ENCODE peak calls at places on chromosome 22, in four cellular contexts. I, R, F and G are unnamed samples.
A peak's percentile ranks its signal among the peaks of the same experiment; 100 is the strongest.

GRCh38 chr22:50314455-50315288 is 7.2 kb upstream of the PLXNB2 start:
- DNase-seq in I (no peak), R (no peak), F (no peak), G (no peak)

GRCh38 chr22:45470871-45471270 is 31.8 kb upstream of the FBLN1 start:
- DNase-seq in I (no peak), R (no peak), F (no peak), G (no peak)

GRCh38 chr22:46827781-46828180 is 65.3 kb downstream of the TBC1D22A start:
- DNase-seq in I (no peak), R (no peak), F (no peak), G (no peak)

GRCh38 chr22:40463017-40463631 is 92.7 kb downstream of the SGSM3 start:
- DNase-seq in I (no peak), R (no peak), F (no peak), G (no peak)

GRCh38 chr22:36816338-36816634 is 549 bp downstream of the PVALB start:
- DNase-seq in I (no peak), R (no peak), F (no peak), G (no peak)

GRCh38 chr22:35312198-35313059 is 12.7 kb downstream of the TOM1 start:
- DNase-seq in I (no peak), R (no peak), F (peak; percentile 6), G (no peak)

GRCh38 chr22:44755000-44755399 is 2.6 kb downstream of the ARHGAP8 start:
- DNase-seq in I (no peak), R (no peak), F (no peak), G (no peak)

GRCh38 chr22:43857367-43857766 is 4.9 kb downstream of the SULT4A1 start:
- DNase-seq in I (no peak), R (no peak), F (no peak), G (no peak)

GRCh38 chr22:36386900-36387663 is 685 bp downstream of the MYH9 start:
- DNase-seq in I (no peak), R (no peak), F (no peak), G (no peak)

GRCh38 chr22:20624161-20624616 is 116.8 kb downstream of the MED15 start:
- DNase-seq in I (no peak), R (no peak), F (no peak), G (no peak)

GRCh38 chr22:31083377-31083768 is 2.3 kb downstream of the SMTN start:
- DNase-seq in I (no peak), R (no peak), F (peak; percentile 67), G (no peak)

GRCh38 chr22:39219071-39220050 is 25.4 kb downstream of the PDGFB start:
- DNase-seq in I (no peak), R (no peak), F (no peak), G (no peak)

GRCh38 chr22:37211075-37211852 is 1.0 kb downstream of the SSTR3 start:
- DNase-seq in I (no peak), R (no peak), F (no peak), G (no peak)

GRCh38 chr22:19471572-19471971 is 7.4 kb downstream of the UFD1 start:
- DNase-seq in I (no peak), R (no peak), F (no peak), G (no peak)

GRCh38 chr22:19002684-19003038 is 66.6 kb upstream of the PRODH start:
- DNase-seq in I (no peak), R (no peak), F (no peak), G (no peak)

GRCh38 chr22:50691521-50691920 is 18.9 kb downstream of the SHANK3 start:
- DNase-seq in I (no peak), R (no peak), F (no peak), G (no peak)

GRCh38 chr22:41403532-41404318 is 22.0 kb downstream of the TEF start:
- DNase-seq in I (peak; percentile 95), R (peak; percentile 35), F (peak; percentile 39), G (no peak)

GRCh38 chr22:38012604-38013072 is 28.3 kb upstream of the SOX10 start:
- DNase-seq in I (no peak), R (no peak), F (no peak), G (no peak)

GRCh38 chr22:37559901-37560681 is at the start of gene CDC42EP1:
- DNase-seq in I (peak; percentile 31), R (no peak), F (no peak), G (no peak)

GRCh38 chr22:20579273-20580120 is 72.1 kb downstream of the MED15 start:
- DNase-seq in I (no peak), R (no peak), F (no peak), G (no peak)

GRCh38 chr22:27667121-27667843 is 134.3 kb downstream of the MN1 start:
- DNase-seq in I (no peak), R (no peak), F (no peak), G (no peak)

GRCh38 chr22:49380828-49381114 is 446.9 kb downstream of the BRD1 start:
- DNase-seq in I (no peak), R (no peak), F (no peak), G (no peak)

GRCh38 chr22:28402066-28402465 is 277.6 kb downstream of the TTC28 start:
- DNase-seq in I (no peak), R (no peak), F (no peak), G (no peak)

GRCh38 chr22:46382524-46382923 is 47.0 kb downstream of the TRMU start:
- DNase-seq in I (no peak), R (no peak), F (no peak), G (no peak)

GRCh38 chr22:22935546-22936157 is 48.0 kb downstream of the IGLL5 start:
- DNase-seq in I (no peak), R (no peak), F (no peak), G (no peak)

GRCh38 chr22:27952091-27952490 is 33.0 kb upstream of the PITPNB start:
- DNase-seq in I (no peak), R (no peak), F (no peak), G (no peak)